ENCODE peak calls at places on chromosomes 7 and 10, in four cellular contexts. D, S, W and M are unnamed samples.

GRCh38 chr10:110600487-110601101 is 33.1 kb downstream of the SMC3 start:
- DNase-seq in D (peak; percentile 52), S (peak; percentile 39), W (no peak), M (peak; percentile 21)

GRCh38 chr10:77587424-77587806 is 50.2 kb downstream of the KCNMA1 start:
- DNase-seq in D (no peak), S (no peak), W (no peak), M (no peak)

GRCh38 chr7:29196971-29197370 is 2.4 kb downstream of the CHN2 start:
- DNase-seq in D (no peak), S (no peak), W (no peak), M (no peak)

GRCh38 chr10:126966938-126967337 is 61.7 kb downstream of the DOCK1 start:
- DNase-seq in D (no peak), S (no peak), W (no peak), M (no peak)

GRCh38 chr7:142866361-142867096 is 11.7 kb downstream of the EPHB6 start:
- DNase-seq in D (peak; percentile 11), S (peak; percentile 36), W (peak; percentile 45), M (no peak)

GRCh38 chr7:77461842-77462241 is 45.7 kb upstream of the GSAP start:
- DNase-seq in D (no peak), S (no peak), W (no peak), M (no peak)

GRCh38 chr7:26534649-26535482 is 243.2 kb downstream of the SNX10 start:
- DNase-seq in D (no peak), S (no peak), W (no peak), M (no peak)

GRCh38 chr7:134645935-134646334 is 718 bp upstream of the BPGM start:
- DNase-seq in D (peak; percentile 67), S (no peak), W (no peak), M (no peak)

GRCh38 chr10:73785721-73786511 is 510 bp downstream of the ZSWIM8 start:
- DNase-seq in D (peak; percentile 70), S (peak; percentile 58), W (peak; percentile 58), M (no peak)

GRCh38 chr10:71458387-71458786 is 61.7 kb downstream of the CDH23 start:
- DNase-seq in D (no peak), S (no peak), W (no peak), M (no peak)

GRCh38 chr7:140899883-140900282 is 24.8 kb downstream of the BRAF start:
- DNase-seq in D (no peak), S (no peak), W (no peak), M (no peak)

GRCh38 chr7:16604054-16604453 is 41.5 kb downstream of the ANKMY2 start:
- DNase-seq in D (no peak), S (no peak), W (no peak), M (no peak)

GRCh38 chr10:61795551-61795950 is 105.9 kb upstream of the ARID5B start:
- DNase-seq in D (no peak), S (no peak), W (no peak), M (no peak)
- TF ChIP-seq CTCF in D (no peak), S (peak; percentile 46), W (no peak), M (no peak)

GRCh38 chr7:46357290-46357689 is 436.2 kb upstream of the IGFBP3 start:
- DNase-seq in D (no peak), S (no peak), W (no peak), M (no peak)
- H3K4me3 ChIP-seq in D (no peak overlapping the region), S (no peak overlapping the region), W (no peak overlapping the region), M (no peak overlapping the region)

DNA sequence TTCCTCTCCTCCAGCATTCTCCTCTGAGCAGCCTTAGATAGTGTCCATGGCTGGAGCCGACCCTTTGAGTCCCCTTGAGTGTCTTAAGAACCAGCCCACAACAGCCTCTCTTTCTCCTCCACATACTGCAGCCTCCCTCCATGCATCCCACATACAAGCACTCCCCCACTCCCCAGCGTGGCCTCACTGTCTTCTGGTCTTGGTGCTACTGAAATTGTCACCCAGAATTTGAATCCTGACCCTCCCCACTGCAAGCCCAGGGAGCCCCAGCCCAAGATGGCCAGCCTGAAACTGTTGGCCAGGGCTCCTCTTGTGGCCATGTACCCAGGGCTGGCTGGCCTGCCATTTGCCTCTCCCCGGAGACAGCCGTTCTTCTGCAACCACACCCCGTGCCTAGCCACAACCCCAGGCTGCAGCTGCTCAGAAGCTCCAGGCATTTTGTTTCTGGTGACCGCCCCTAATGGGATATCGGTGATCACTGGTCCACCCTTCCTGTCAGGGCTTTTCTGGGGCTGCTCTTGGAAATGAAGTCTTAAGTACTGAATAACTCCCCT is 18.8 kb upstream of the SH2D4B start:
- DNase-seq in D (no peak), S (no peak), W (no peak), M (no peak)
- H3K36me3 ChIP-seq in D (peaks cover 9% of the 10 kb centered on the region), S (peaks cover 42% of the 10 kb centered on the region), W (peaks cover 5% of the 10 kb centered on the region), M (no peaks in the 10 kb centered on the region)

GRCh38 chr10:112456533-112456932 is 9.5 kb downstream of the VTI1A start:
- DNase-seq in D (no peak), S (no peak), W (no peak), M (no peak)
- TF ChIP-seq CTCF in D (no peak), S (no peak), W (no peak), M (no peak)

DNA sequence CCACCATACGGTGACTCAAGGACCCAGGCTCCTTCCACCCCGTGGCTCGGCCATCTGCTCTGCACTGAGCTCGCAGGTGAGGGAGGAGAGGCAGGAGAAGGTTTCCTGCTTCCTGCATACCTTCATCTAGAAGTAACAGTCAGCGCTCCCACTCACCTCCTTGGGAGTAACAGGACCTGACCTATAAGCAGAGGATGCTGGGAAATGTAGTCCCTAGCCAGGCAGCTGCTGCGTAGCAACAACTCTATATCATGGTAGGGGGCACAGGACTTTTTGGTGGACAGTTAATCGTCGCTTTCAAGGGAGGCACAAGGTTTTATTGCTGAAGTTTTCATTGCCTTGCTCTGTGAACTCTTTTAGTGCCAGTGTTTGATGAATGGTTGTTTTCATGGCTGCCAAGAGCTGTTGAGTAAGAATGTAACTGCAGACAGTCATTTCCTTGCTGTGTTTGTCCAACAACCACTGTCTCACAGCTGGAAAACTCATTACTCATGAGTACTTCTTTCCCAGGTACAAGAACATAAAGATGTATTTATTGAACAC is 10.2 kb upstream of the ZFYVE27 start:
- DNase-seq in D (peak; percentile 84), S (peak; percentile 73), W (peak; percentile 72), M (no peak)
- H3K4me3 ChIP-seq in D (peak overlapping the region; percentile 36), S (peak overlapping the region; percentile 50), W (no peak overlapping the region), M (peak overlapping the region; percentile 42)

DNA sequence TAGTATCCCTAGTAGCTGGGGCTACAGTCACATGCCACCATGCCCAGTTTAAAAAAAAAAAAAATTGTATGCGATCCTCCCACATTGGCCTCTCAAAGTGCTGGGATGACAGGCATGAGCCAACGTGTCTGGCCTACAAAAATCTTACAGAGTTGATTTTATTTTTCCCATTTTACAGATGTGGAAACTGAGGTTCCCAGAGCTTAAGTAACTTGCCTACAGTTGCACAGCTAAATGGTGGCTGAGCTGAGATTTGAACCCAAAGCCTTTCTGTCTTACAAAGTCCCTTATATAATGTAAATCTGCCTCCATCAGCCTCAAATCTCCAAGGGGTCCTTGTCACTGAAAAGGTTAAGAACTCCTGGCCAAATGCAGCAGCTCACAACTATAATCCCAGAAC is 24.6 kb upstream of the LIMK1 start:
- DNase-seq in D (no peak), S (no peak), W (no peak), M (no peak)
- H3K36me3 ChIP-seq in D (no peaks in the 10 kb centered on the region), S (no peaks in the 10 kb centered on the region), W (no peaks in the 10 kb centered on the region), M (no peaks in the 10 kb centered on the region)